ENCODE peak calls at places on chromosomes 12 and 14, in five cellular contexts. P, N, A, C and Y are unnamed samples.

GRCh38 chr12:2633825-2634200 is 161.0 kb upstream of the FKBP4 start:
- DNase-seq in C (no peak), P (no peak), N (no peak), A (no peak), Y (no peak)

GRCh38 chr12:98352218-98352811 is 163.1 kb upstream of the TMPO start:
- DNase-seq in P (no peak), A (no peak), N (peak), C (no peak), Y (no peak)

GRCh38 chr12:59372971-59373370 is 222.9 kb upstream of the SLC16A7 start:
- DNase-seq in N (peak), A (no peak), P (no peak), C (no peak), Y (peak)

GRCh38 chr12:51823875-51824565 is 24.5 kb downstream of the FIGNL2 start:
- DNase-seq in N (peak), A (peak), P (no peak), C (peak), Y (peak)

GRCh38 chr14:24879661-24880381 is 170.1 kb downstream of the STXBP6 start:
- DNase-seq in N (no peak), A (no peak), C (no peak), P (no peak), Y (no peak)

GRCh38 chr12:97560766-97561165 is 98.2 kb downstream of the RMST start:
- DNase-seq in N (no peak), C (no peak), A (no peak), P (no peak), Y (no peak)

GRCh38 chr12:109120095-109120494 is 3.7 kb downstream of the ACACB start:
- DNase-seq in P (no peak), N (no peak), C (no peak), A (peak), Y (no peak)

GRCh38 chr12:52277486-52278245 is 3.2 kb downstream of the KRT86 start:
- DNase-seq in P (no peak), N (no peak), A (peak), C (peak), Y (no peak)

GRCh38 chr14:103898204-103898603 is 30.1 kb upstream of the TDRD9 start:
- DNase-seq in P (no peak), C (no peak), N (no peak), A (no peak), Y (no peak)

GRCh38 chr14:80862983-80863382 is 78.6 kb downstream of the CEP128 start:
- DNase-seq in N (no peak), A (no peak), C (no peak), P (no peak), Y (no peak)

GRCh38 chr14:56280843-56281242 is 162.6 kb downstream of the PELI2 start:
- DNase-seq in P (no peak), C (no peak), N (no peak), A (no peak), Y (no peak)

GRCh38 chr12:92987846-92988621 is 58.9 kb upstream of the EEA1 start:
- DNase-seq in A (peak), C (no peak), N (no peak), P (no peak), Y (no peak)

GRCh38 chr12:78929075-78929418 is 64.5 kb downstream of the SYT1 start:
- DNase-seq in N (no peak), P (no peak), A (no peak), C (no peak), Y (no peak)

GRCh38 chr12:79933580-79934264 is 1.2 kb downstream of the PPP1R12A start:
- DNase-seq in C (no peak), A (peak), N (peak), P (no peak), Y (no peak)

GRCh38 chr12:107645630-107646333 is 39.8 kb upstream of the PWP1 start:
- DNase-seq in N (no peak), A (no peak), C (no peak), P (no peak), Y (no peak)

GRCh38 chr12:28507867-28508266 is 317.6 kb downstream of the CCDC91 start:
- DNase-seq in N (no peak), P (no peak), A (no peak), C (no peak), Y (no peak)

GRCh38 chr12:113347107-113347506 is 11.3 kb upstream of the PLBD2 start:
- DNase-seq in P (no peak), N (no peak), C (no peak), A (no peak), Y (no peak)

GRCh38 chr14:52791204-52792096 is at the start of gene GNPNAT1:
- DNase-seq in A (peak), P (peak), N (peak), C (peak), Y (peak)

GRCh38 chr14:33184587-33184986 is 245.9 kb downstream of the NPAS3 start:
- DNase-seq in A (no peak), P (no peak), N (no peak), C (no peak), Y (no peak)

GRCh38 chr14:97917169-97917568 is 1120.0 kb downstream of the VRK1 start:
- DNase-seq in P (no peak), N (no peak), C (no peak), A (no peak), Y (no peak)

GRCh38 chr12:7197846-7198245 is 8.4 kb downstream of the PEX5 start:
- DNase-seq in N (no peak), C (no peak), A (no peak), P (no peak), Y (no peak)

GRCh38 chr14:96589577-96589976 is 87.4 kb downstream of the PAPOLA start:
- DNase-seq in N (no peak), A (peak), P (no peak), C (no peak), Y (peak)

GRCh38 chr12:128549621-128550020 is 274.1 kb downstream of the SLC15A4 start:
- DNase-seq in N (no peak), P (no peak), A (no peak), C (no peak), Y (no peak)

GRCh38 chr12:79250955-79251354 is 386.4 kb downstream of the SYT1 start:
- DNase-seq in A (no peak), N (peak), P (no peak), C (no peak), Y (no peak)

GRCh38 chr12:88490425-88490824 is 89.8 kb downstream of the KITLG start:
- DNase-seq in P (no peak), N (no peak), A (no peak), C (no peak), Y (no peak)

GRCh38 chr12:117031843-117032592 is 67.2 kb downstream of the TESC start:
- DNase-seq in N (no peak), P (no peak), C (peak), A (peak), Y (peak)

GRCh38 chr12:94353130-94353529 is 106.5 kb downstream of the CEP83 start:
- DNase-seq in C (no peak), A (no peak), N (no peak), P (no peak), Y (no peak)

GRCh38 chr12:115451785-115452736 is 768.1 kb upstream of the TBX3 start:
- DNase-seq in C (peak), A (peak), P (no peak), N (peak), Y (peak)

GRCh38 chr12:115450017-115450416 is 766.0 kb upstream of the TBX3 start:
- DNase-seq in N (no peak), C (no peak), A (no peak), P (no peak), Y (no peak)

GRCh38 chr12:115450710-115451109 is 766.7 kb upstream of the TBX3 start:
- DNase-seq in A (no peak), C (no peak), N (no peak), P (no peak), Y (no peak)

GRCh38 chr12:115452751-115453281 is 768.8 kb upstream of the TBX3 start:
- DNase-seq in C (no peak), P (no peak), N (no peak), A (no peak), Y (no peak)

DNA sequence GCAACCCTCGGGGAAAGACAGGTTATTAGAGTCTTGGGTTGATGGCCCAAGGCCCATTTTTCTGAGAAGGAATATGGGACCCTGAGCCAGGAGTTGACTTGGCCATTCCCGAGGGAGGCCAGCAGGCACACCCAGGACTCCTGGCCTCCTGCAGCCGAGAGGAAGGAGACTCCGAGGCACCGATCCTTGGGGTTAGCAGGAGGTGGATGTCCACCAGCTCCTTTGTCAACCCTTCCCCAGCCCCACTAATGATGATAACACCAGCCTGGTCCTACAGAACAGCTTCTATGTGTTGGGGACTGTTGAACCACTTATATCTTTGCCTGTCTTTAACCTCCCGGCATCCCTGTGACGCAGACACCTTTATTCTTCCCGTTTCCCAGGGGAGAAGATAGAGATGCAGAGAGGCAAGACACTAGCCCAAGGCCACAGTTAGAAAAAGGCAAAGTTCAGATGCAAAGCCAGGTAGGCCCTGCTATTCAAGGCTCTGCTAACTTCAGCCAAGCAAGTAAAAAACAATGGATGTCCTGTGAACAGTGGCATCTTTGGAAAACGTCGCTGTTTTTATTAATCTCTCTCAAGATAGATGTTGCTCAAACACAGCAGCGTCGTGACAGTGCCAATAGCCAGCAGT is 767.3 kb upstream of the TBX3 start:
- DNase-seq in N (no peak), C (no peak), A (no peak), P (no peak), Y (no peak)
- H3K4me3 ChIP-seq in N (peak), C (peak), A (peak), P (no peak), Y (no peak)

DNA sequence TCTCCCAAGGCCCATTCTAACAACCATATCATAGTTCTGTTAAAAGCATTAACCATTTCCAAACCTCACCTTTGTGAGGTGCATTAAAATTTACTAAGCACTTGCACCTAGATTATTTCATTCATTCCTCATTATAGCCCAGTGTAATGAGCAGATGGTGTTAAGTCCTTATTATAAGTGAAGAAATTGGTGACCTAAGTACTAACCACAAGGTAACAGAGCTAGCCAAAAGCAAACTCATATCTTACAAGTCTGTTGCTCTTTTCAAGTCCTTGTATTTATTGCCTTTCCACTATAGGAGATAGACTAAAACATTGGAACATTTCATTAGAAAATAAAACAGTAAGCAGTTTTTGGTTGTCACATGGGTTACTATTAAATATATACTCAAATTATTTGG is 49.7 kb downstream of the TDP1 start:
- DNase-seq in A (no peak), C (no peak), N (no peak), P (no peak), Y (no peak)
- TF ChIP-seq POLR2A in A (no peak), C (no peak), N (no peak), P (no peak), Y (no peak)

DNA sequence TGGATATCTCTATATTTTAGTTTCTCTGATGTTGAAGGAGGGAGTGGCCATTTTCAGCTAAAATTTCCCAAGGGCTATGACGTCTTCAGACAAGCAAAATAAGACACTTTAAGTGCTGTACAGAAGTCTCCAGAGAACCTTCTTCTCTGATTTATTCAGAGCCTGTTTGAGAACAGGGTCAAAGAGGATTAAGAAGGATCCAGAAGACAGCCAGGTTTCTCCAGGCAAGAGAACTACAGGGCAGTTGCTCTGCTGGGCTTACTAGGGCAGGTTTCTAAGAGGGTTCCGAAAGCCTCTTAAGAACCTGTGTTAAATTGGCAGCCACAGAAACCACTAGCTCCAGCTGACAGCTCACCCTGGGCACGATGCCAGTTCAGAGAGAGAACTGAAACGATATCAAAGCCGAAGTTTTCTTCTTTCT is 1.2 kb downstream of the MGP start:
- DNase-seq in N (peak), P (peak), A (peak), C (peak), Y (peak)
- H3K4me3 ChIP-seq in N (no peak), P (peak), A (no peak), C (peak), Y (no peak)

GRCh38 chr12:47744005-47744651 is 14.6 kb downstream of the RAPGEF3 start:
- DNase-seq in A (peak), C (peak), N (no peak), P (no peak), Y (peak)
- TF ChIP-seq POLR2A in A (no peak), C (no peak), N (no peak), P (no peak), Y (no peak)

GRCh38 chr12:104669851-104670337 is 213.1 kb downstream of the CHST11 start:
- DNase-seq in P (no peak), C (peak), N (peak), A (peak), Y (no peak)

GRCh38 chr12:104670439-104671406 is 214.0 kb downstream of the CHST11 start:
- DNase-seq in N (no peak), A (no peak), C (no peak), P (no peak), Y (no peak)

GRCh38 chr12:104667139-104667538 is 210.4 kb downstream of the CHST11 start:
- DNase-seq in P (no peak), C (no peak), N (peak), A (no peak), Y (peak)

GRCh38 chr12:104669057-104669770 is 212.5 kb downstream of the CHST11 start:
- DNase-seq in N (no peak), A (no peak), P (peak), C (peak), Y (peak)

DNA sequence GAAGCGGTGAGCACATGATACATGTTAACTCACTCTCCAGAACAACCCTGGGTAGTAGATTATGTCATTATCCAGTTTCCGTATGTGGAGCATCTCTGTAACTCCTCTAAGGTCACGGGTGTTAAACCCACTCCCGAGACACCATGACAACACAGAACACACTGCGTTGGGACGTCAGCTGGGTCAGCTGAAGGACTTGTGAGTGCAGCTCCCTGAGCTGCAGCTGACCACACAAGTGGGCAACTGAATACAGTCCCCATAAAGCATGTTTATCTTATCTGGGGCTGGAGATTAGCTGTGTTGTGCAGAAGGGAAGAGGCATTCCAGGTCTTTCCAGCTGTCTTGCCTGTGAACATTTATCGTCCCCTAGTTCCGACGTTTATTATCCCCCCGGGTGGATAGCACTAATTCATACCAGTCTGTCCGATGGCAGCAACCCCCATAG is 211.5 kb downstream of the CHST11 start:
- DNase-seq in A (no peak), N (peak), C (no peak), P (no peak), Y (no peak)
- H3K4me3 ChIP-seq in A (no peak), N (no peak), C (peak), P (no peak), Y (no peak)

DNA sequence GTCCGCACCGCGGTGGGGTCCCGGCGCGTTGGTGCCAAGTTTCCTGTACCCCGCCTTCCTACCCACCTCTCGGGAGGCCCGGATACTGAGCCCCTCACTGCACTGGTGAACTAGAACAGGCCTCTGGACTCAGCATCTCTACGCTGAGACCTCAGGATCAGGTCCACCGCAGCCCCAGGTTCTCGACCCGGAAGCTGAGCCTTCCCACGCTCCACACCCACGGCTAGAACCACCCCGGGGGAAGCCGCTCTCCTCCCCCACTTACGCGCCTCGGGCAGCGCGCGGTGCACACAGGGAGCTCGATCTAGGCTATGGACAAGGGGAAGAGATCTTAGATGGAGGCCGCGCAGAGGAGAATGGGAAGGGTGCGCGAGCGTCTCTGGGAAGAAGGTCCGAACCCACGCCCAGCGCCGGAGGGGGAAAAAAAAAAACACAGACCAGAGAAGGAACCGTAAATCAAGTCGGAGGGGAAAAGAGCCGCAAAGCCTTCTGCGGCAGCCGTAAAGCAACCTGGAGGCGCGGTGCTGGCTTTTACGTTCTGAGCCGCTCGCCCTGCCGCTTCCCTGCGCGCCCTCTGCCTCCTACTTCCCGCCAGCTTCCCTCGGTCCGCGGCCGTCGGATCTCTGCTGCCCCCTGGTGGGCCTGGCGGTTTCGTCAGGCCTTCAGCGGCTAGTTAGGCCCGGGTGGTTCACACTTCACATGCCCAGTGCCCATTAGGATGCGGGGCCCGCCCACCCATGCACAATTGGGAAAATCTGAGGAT is at the start of gene RAD52:
- DNase-seq in A (peak), C (peak), P (peak), N (peak), Y (peak)
- TF ChIP-seq POLR2A in A (peak), C (no peak), P (peak), N (peak), Y (peak)